ENCODE peak calls at places on chromosomes 16 and 17, in five cellular contexts. One of them, this sample, is unnamed.

GRCh38 chr16:71358464-71359031 is at the start of gene CALB2:
- DNase-seq in activated CD4-positive, alpha-beta T cell treated with anti-CD3 and anti-CD28 coated beads, Interleukin-2, amount 50 U/mL, for 1 hour: peak
- DNase-seq in Kasumi-1: peak
- DNase-seq in WTC11: peak
- DNase-seq in stimulated activated CD8-positive, alpha-beta memory T cell treated with anti-CD3 and anti-CD28 coated beads, Interleukin-12 subunit alpha, Interleukin-12 subunit beta, amount 100 ng/mL, for 1 hour: peak
- DNase-seq in this sample: peak

GRCh38 chr16:75416904-75417565 is 16.3 kb downstream of the CFDP1 start:
- DNase-seq in WTC11: no peak
- DNase-seq in activated CD4-positive, alpha-beta T cell treated with anti-CD3 and anti-CD28 coated beads, Interleukin-2, amount 50 U/mL, for 1 hour: no peak
- DNase-seq in stimulated activated CD8-positive, alpha-beta memory T cell treated with anti-CD3 and anti-CD28 coated beads, Interleukin-12 subunit alpha, Interleukin-12 subunit beta, amount 100 ng/mL, for 1 hour: no peak
- DNase-seq in Kasumi-1: no peak
- DNase-seq in this sample: no peak

GRCh38 chr17:67779098-67779672 is 46.1 kb upstream of the BPTF start:
- DNase-seq in stimulated activated CD8-positive, alpha-beta memory T cell treated with anti-CD3 and anti-CD28 coated beads, Interleukin-12 subunit alpha, Interleukin-12 subunit beta, amount 100 ng/mL, for 1 hour: no peak
- DNase-seq in Kasumi-1: peak
- DNase-seq in activated CD4-positive, alpha-beta T cell treated with anti-CD3 and anti-CD28 coated beads, Interleukin-2, amount 50 U/mL, for 1 hour: peak
- DNase-seq in WTC11: peak
- DNase-seq in this sample: peak

GRCh38 chr17:17355426-17355825 is 52.3 kb downstream of the NT5M start:
- DNase-seq in activated CD4-positive, alpha-beta T cell treated with anti-CD3 and anti-CD28 coated beads, Interleukin-2, amount 50 U/mL, for 1 hour: no peak
- DNase-seq in Kasumi-1: no peak
- DNase-seq in stimulated activated CD8-positive, alpha-beta memory T cell treated with anti-CD3 and anti-CD28 coated beads, Interleukin-12 subunit alpha, Interleukin-12 subunit beta, amount 100 ng/mL, for 1 hour: no peak
- DNase-seq in WTC11: no peak
- DNase-seq in this sample: peak

GRCh38 chr16:25699069-25699468 is 7.3 kb downstream of the HS3ST4 start:
- DNase-seq in Kasumi-1: no peak
- DNase-seq in WTC11: no peak
- DNase-seq in stimulated activated CD8-positive, alpha-beta memory T cell treated with anti-CD3 and anti-CD28 coated beads, Interleukin-12 subunit alpha, Interleukin-12 subunit beta, amount 100 ng/mL, for 1 hour: no peak
- DNase-seq in activated CD4-positive, alpha-beta T cell treated with anti-CD3 and anti-CD28 coated beads, Interleukin-2, amount 50 U/mL, for 1 hour: no peak
- DNase-seq in this sample: no peak

GRCh38 chr16:67447508-67448076 is 16.7 kb downstream of the HSD11B2 start:
- DNase-seq in Kasumi-1: peak
- DNase-seq in activated CD4-positive, alpha-beta T cell treated with anti-CD3 and anti-CD28 coated beads, Interleukin-2, amount 50 U/mL, for 1 hour: peak
- DNase-seq in stimulated activated CD8-positive, alpha-beta memory T cell treated with anti-CD3 and anti-CD28 coated beads, Interleukin-12 subunit alpha, Interleukin-12 subunit beta, amount 100 ng/mL, for 1 hour: peak
- DNase-seq in WTC11: peak
- DNase-seq in this sample: peak

GRCh38 chr16:85126731-85127662 is 14.7 kb upstream of the CIBAR2 start:
- DNase-seq in stimulated activated CD8-positive, alpha-beta memory T cell treated with anti-CD3 and anti-CD28 coated beads, Interleukin-12 subunit alpha, Interleukin-12 subunit beta, amount 100 ng/mL, for 1 hour: no peak
- DNase-seq in WTC11: peak
- DNase-seq in activated CD4-positive, alpha-beta T cell treated with anti-CD3 and anti-CD28 coated beads, Interleukin-2, amount 50 U/mL, for 1 hour: no peak
- DNase-seq in Kasumi-1: no peak
- DNase-seq in this sample: peak

GRCh38 chr17:18186271-18186982 is 2.8 kb downstream of the ALKBH5 start:
- DNase-seq in WTC11: no peak
- DNase-seq in Kasumi-1: no peak
- DNase-seq in stimulated activated CD8-positive, alpha-beta memory T cell treated with anti-CD3 and anti-CD28 coated beads, Interleukin-12 subunit alpha, Interleukin-12 subunit beta, amount 100 ng/mL, for 1 hour: no peak
- DNase-seq in activated CD4-positive, alpha-beta T cell treated with anti-CD3 and anti-CD28 coated beads, Interleukin-2, amount 50 U/mL, for 1 hour: no peak
- DNase-seq in this sample: no peak

GRCh38 chr16:59210955-59211541 is 476.9 kb upstream of the GOT2 start:
- DNase-seq in activated CD4-positive, alpha-beta T cell treated with anti-CD3 and anti-CD28 coated beads, Interleukin-2, amount 50 U/mL, for 1 hour: no peak
- DNase-seq in WTC11: peak
- DNase-seq in Kasumi-1: no peak
- DNase-seq in stimulated activated CD8-positive, alpha-beta memory T cell treated with anti-CD3 and anti-CD28 coated beads, Interleukin-12 subunit alpha, Interleukin-12 subunit beta, amount 100 ng/mL, for 1 hour: no peak
- DNase-seq in this sample: peak

GRCh38 chr16:85227924-85228462 is 115.7 kb upstream of the CIBAR2 start:
- DNase-seq in Kasumi-1: no peak
- DNase-seq in WTC11: peak
- DNase-seq in stimulated activated CD8-positive, alpha-beta memory T cell treated with anti-CD3 and anti-CD28 coated beads, Interleukin-12 subunit alpha, Interleukin-12 subunit beta, amount 100 ng/mL, for 1 hour: no peak
- DNase-seq in activated CD4-positive, alpha-beta T cell treated with anti-CD3 and anti-CD28 coated beads, Interleukin-2, amount 50 U/mL, for 1 hour: no peak
- DNase-seq in this sample: peak

GRCh38 chr17:57044976-57045867 is 39.8 kb upstream of the AKAP1 start:
- DNase-seq in WTC11: no peak
- DNase-seq in stimulated activated CD8-positive, alpha-beta memory T cell treated with anti-CD3 and anti-CD28 coated beads, Interleukin-12 subunit alpha, Interleukin-12 subunit beta, amount 100 ng/mL, for 1 hour: no peak
- DNase-seq in Kasumi-1: no peak
- DNase-seq in activated CD4-positive, alpha-beta T cell treated with anti-CD3 and anti-CD28 coated beads, Interleukin-2, amount 50 U/mL, for 1 hour: no peak
- DNase-seq in this sample: no peak

GRCh38 chr17:49557204-49558024 is 18.3 kb upstream of the NXPH3 start:
- DNase-seq in Kasumi-1: peak
- DNase-seq in stimulated activated CD8-positive, alpha-beta memory T cell treated with anti-CD3 and anti-CD28 coated beads, Interleukin-12 subunit alpha, Interleukin-12 subunit beta, amount 100 ng/mL, for 1 hour: no peak
- DNase-seq in WTC11: peak
- DNase-seq in activated CD4-positive, alpha-beta T cell treated with anti-CD3 and anti-CD28 coated beads, Interleukin-2, amount 50 U/mL, for 1 hour: no peak
- DNase-seq in this sample: peak

GRCh38 chr17:55903028-55903690 is 152.3 kb downstream of the PCTP start:
- DNase-seq in WTC11: no peak
- DNase-seq in Kasumi-1: no peak
- DNase-seq in stimulated activated CD8-positive, alpha-beta memory T cell treated with anti-CD3 and anti-CD28 coated beads, Interleukin-12 subunit alpha, Interleukin-12 subunit beta, amount 100 ng/mL, for 1 hour: no peak
- DNase-seq in activated CD4-positive, alpha-beta T cell treated with anti-CD3 and anti-CD28 coated beads, Interleukin-2, amount 50 U/mL, for 1 hour: no peak
- DNase-seq in this sample: peak

GRCh38 chr17:33183487-33184026 is 109.5 kb downstream of the ASIC2 start:
- DNase-seq in Kasumi-1: no peak
- DNase-seq in WTC11: no peak
- DNase-seq in activated CD4-positive, alpha-beta T cell treated with anti-CD3 and anti-CD28 coated beads, Interleukin-2, amount 50 U/mL, for 1 hour: no peak
- DNase-seq in stimulated activated CD8-positive, alpha-beta memory T cell treated with anti-CD3 and anti-CD28 coated beads, Interleukin-12 subunit alpha, Interleukin-12 subunit beta, amount 100 ng/mL, for 1 hour: no peak
- DNase-seq in this sample: no peak

GRCh38 chr17:77560841-77561240 is 397.7 kb upstream of the TNRC6C start:
- DNase-seq in activated CD4-positive, alpha-beta T cell treated with anti-CD3 and anti-CD28 coated beads, Interleukin-2, amount 50 U/mL, for 1 hour: no peak
- DNase-seq in WTC11: no peak
- DNase-seq in stimulated activated CD8-positive, alpha-beta memory T cell treated with anti-CD3 and anti-CD28 coated beads, Interleukin-12 subunit alpha, Interleukin-12 subunit beta, amount 100 ng/mL, for 1 hour: no peak
- DNase-seq in Kasumi-1: no peak
- DNase-seq in this sample: no peak

GRCh38 chr16:88591577-88592021 is 21.4 kb downstream of the ZC3H18 start:
- DNase-seq in stimulated activated CD8-positive, alpha-beta memory T cell treated with anti-CD3 and anti-CD28 coated beads, Interleukin-12 subunit alpha, Interleukin-12 subunit beta, amount 100 ng/mL, for 1 hour: no peak
- DNase-seq in activated CD4-positive, alpha-beta T cell treated with anti-CD3 and anti-CD28 coated beads, Interleukin-2, amount 50 U/mL, for 1 hour: no peak
- DNase-seq in WTC11: no peak
- DNase-seq in Kasumi-1: no peak
- DNase-seq in this sample: no peak

GRCh38 chr17:4938069-4938491 is 1.8 kb downstream of the SLC25A11 start:
- DNase-seq in Kasumi-1: no peak
- DNase-seq in activated CD4-positive, alpha-beta T cell treated with anti-CD3 and anti-CD28 coated beads, Interleukin-2, amount 50 U/mL, for 1 hour: no peak
- DNase-seq in stimulated activated CD8-positive, alpha-beta memory T cell treated with anti-CD3 and anti-CD28 coated beads, Interleukin-12 subunit alpha, Interleukin-12 subunit beta, amount 100 ng/mL, for 1 hour: no peak
- DNase-seq in WTC11: no peak
- DNase-seq in this sample: no peak

GRCh38 chr16:522320-523096 is 5.0 kb upstream of the CAPN15 start:
- DNase-seq in stimulated activated CD8-positive, alpha-beta memory T cell treated with anti-CD3 and anti-CD28 coated beads, Interleukin-12 subunit alpha, Interleukin-12 subunit beta, amount 100 ng/mL, for 1 hour: no peak
- DNase-seq in Kasumi-1: no peak
- DNase-seq in WTC11: no peak
- DNase-seq in activated CD4-positive, alpha-beta T cell treated with anti-CD3 and anti-CD28 coated beads, Interleukin-2, amount 50 U/mL, for 1 hour: no peak
- DNase-seq in this sample: no peak

GRCh38 chr16:30377050-30377811 is 2.6 kb downstream of the MYL11 start:
- DNase-seq in activated CD4-positive, alpha-beta T cell treated with anti-CD3 and anti-CD28 coated beads, Interleukin-2, amount 50 U/mL, for 1 hour: no peak
- DNase-seq in Kasumi-1: peak
- DNase-seq in stimulated activated CD8-positive, alpha-beta memory T cell treated with anti-CD3 and anti-CD28 coated beads, Interleukin-12 subunit alpha, Interleukin-12 subunit beta, amount 100 ng/mL, for 1 hour: no peak
- DNase-seq in WTC11: no peak
- DNase-seq in this sample: no peak

GRCh38 chr16:50298075-50298460 is 31.7 kb downstream of the ADCY7 start:
- DNase-seq in WTC11: no peak
- DNase-seq in stimulated activated CD8-positive, alpha-beta memory T cell treated with anti-CD3 and anti-CD28 coated beads, Interleukin-12 subunit alpha, Interleukin-12 subunit beta, amount 100 ng/mL, for 1 hour: no peak
- DNase-seq in Kasumi-1: no peak
- DNase-seq in activated CD4-positive, alpha-beta T cell treated with anti-CD3 and anti-CD28 coated beads, Interleukin-2, amount 50 U/mL, for 1 hour: no peak
- DNase-seq in this sample: no peak

GRCh38 chr17:64641499-64641898 is 20.6 kb downstream of the SMURF2 start:
- DNase-seq in WTC11: no peak
- DNase-seq in Kasumi-1: peak
- DNase-seq in activated CD4-positive, alpha-beta T cell treated with anti-CD3 and anti-CD28 coated beads, Interleukin-2, amount 50 U/mL, for 1 hour: no peak
- DNase-seq in stimulated activated CD8-positive, alpha-beta memory T cell treated with anti-CD3 and anti-CD28 coated beads, Interleukin-12 subunit alpha, Interleukin-12 subunit beta, amount 100 ng/mL, for 1 hour: no peak
- DNase-seq in this sample: peak

GRCh38 chr17:7404737-7405412 is 978 bp upstream of the TMEM256 start:
- DNase-seq in WTC11: peak
- DNase-seq in Kasumi-1: no peak
- DNase-seq in activated CD4-positive, alpha-beta T cell treated with anti-CD3 and anti-CD28 coated beads, Interleukin-2, amount 50 U/mL, for 1 hour: peak
- DNase-seq in stimulated activated CD8-positive, alpha-beta memory T cell treated with anti-CD3 and anti-CD28 coated beads, Interleukin-12 subunit alpha, Interleukin-12 subunit beta, amount 100 ng/mL, for 1 hour: no peak
- DNase-seq in this sample: peak

This sample was measured in SJSA1.